ENCODE peak calls at places on chromosomes 3 and 15, in eight cellular contexts. N is activated CD4-positive, alpha-beta T cell treated with anti-CD3 and anti-CD28 coated beads, Interleukin-2, amount 10 ng/mL, durations not matched to agents 7 days and 5 days; Z is activated T-helper 9 cell treated with anti-CD3 and anti-CD28 coated beads, Interleukin-2, amount 50 U/mL, for 16 hours; G is CD8-positive, alpha-beta memory T cell; J is fibroblast of lung; B is HEK293T; D is T1000; F is GM19239. P is an unnamed sample.

GRCh38 chr15:63992300-63992699 is 54.0 kb downstream of the DAPK2 start:
- DNase-seq in N (no peak), Z (no peak), G (no peak), J (no peak), B (no peak), D (no peak), F (no peak), P (no peak)

GRCh38 chr3:33364531-33365128 is 75.6 kb downstream of the UBP1 start:
- DNase-seq in N (no peak), Z (no peak), G (no peak), J (peak), B (no peak), D (no peak), F (no peak), P (no peak)

GRCh38 chr3:36941658-36942057 is 3.2 kb downstream of the TRANK1 start:
- DNase-seq in N (no peak), Z (no peak), G (no peak), J (peak), B (no peak), D (no peak), F (no peak), P (no peak)

GRCh38 chr3:19645093-19645492 is 288.9 kb downstream of the EFHB start:
- DNase-seq in N (no peak), Z (no peak), G (no peak), J (peak), B (no peak), D (no peak), F (no peak), P (no peak)

GRCh38 chr3:292038-292437 is 95.5 kb downstream of the CHL1 start:
- DNase-seq in N (no peak), Z (no peak), G (no peak), J (no peak), B (no peak), D (no peak), F (no peak), P (no peak)

GRCh38 chr3:46905661-46906451 is 28.3 kb downstream of the PTH1R start:
- DNase-seq in N (no peak), Z (no peak), G (no peak), J (no peak), B (no peak), D (no peak), F (no peak), P (no peak)

GRCh38 chr15:73923488-73924164 is 2.6 kb upstream of the LOXL1 start:
- DNase-seq in N (no peak), Z (no peak), G (no peak), J (no peak), B (no peak), D (no peak), F (no peak), P (no peak)

GRCh38 chr3:124336067-124336656 is 344.2 kb upstream of the ROPN1 start:
- DNase-seq in N (no peak), Z (no peak), G (no peak), J (no peak), B (no peak), D (no peak), F (no peak), P (no peak)

GRCh38 chr15:79099692-79100091 is 9.1 kb upstream of the RASGRF1 start:
- DNase-seq in N (no peak), Z (no peak), G (no peak), J (no peak), B (no peak), D (no peak), F (no peak), P (no peak)

GRCh38 chr3:63705092-63705645 is 52.7 kb downstream of the SNTN start:
- DNase-seq in N (no peak), Z (no peak), G (no peak), J (peak), B (no peak), D (no peak), F (no peak), P (no peak)

GRCh38 chr3:16104161-16104560 is 70.3 kb upstream of the GALNT15 start:
- DNase-seq in N (no peak), Z (no peak), G (no peak), J (peak), B (no peak), D (no peak), F (no peak), P (no peak)

GRCh38 chr3:52172262-52172757 is 18.1 kb upstream of the POC1A start:
- DNase-seq in N (no peak), Z (no peak), G (no peak), J (no peak), B (no peak), D (no peak), F (no peak), P (no peak)

GRCh38 chr3:170490828-170491560 is 72.3 kb downstream of the CLDN11 start:
- DNase-seq in N (no peak), Z (no peak), G (no peak), J (no peak), B (no peak), D (no peak), F (no peak), P (no peak)

GRCh38 chr15:65101418-65101890 is 13.5 kb downstream of the UBAP1L start:
- DNase-seq in N (peak), Z (no peak), G (no peak), J (peak), B (peak), D (no peak), F (peak), P (no peak)

GRCh38 chr3:141127344-141128125 is 76.4 kb downstream of the SPSB4 start:
- DNase-seq in N (no peak), Z (no peak), G (no peak), J (no peak), B (no peak), D (no peak), F (no peak), P (no peak)

GRCh38 chr15:38635170-38635569 is 70.6 kb upstream of the RASGRP1 start:
- DNase-seq in N (no peak), Z (no peak), G (no peak), J (no peak), B (no peak), D (no peak), F (no peak), P (no peak)

GRCh38 chr3:196055267-196055666 is 26.6 kb downstream of the TFRC start:
- DNase-seq in N (no peak), Z (no peak), G (no peak), J (no peak), B (no peak), D (no peak), F (no peak), P (no peak)

GRCh38 chr3:60147249-60147648 is 1097.4 kb upstream of the CFAP20DC start:
- DNase-seq in N (peak), Z (no peak), G (no peak), J (no peak), B (no peak), D (no peak), F (no peak), P (no peak)

GRCh38 chr15:48966595-48967301 is 3.0 kb upstream of the SHC4 start:
- DNase-seq in N (peak), Z (no peak), G (peak), J (peak), B (no peak), D (no peak), F (no peak), P (peak)

GRCh38 chr3:195039180-195039843 is 231.6 kb downstream of the XXYLT1 start:
- DNase-seq in N (no peak), Z (no peak), G (no peak), J (no peak), B (no peak), D (no peak), F (no peak), P (no peak)

GRCh38 chr3:106126016-106126525 is 257.3 kb upstream of the CBLB start:
- DNase-seq in N (no peak), Z (no peak), G (no peak), J (no peak), B (no peak), D (no peak), F (no peak), P (no peak)

GRCh38 chr3:23735062-23735461 is 70.7 kb upstream of the UBE2E1 start:
- DNase-seq in N (no peak), Z (no peak), G (no peak), J (no peak), B (no peak), D (no peak), F (no peak), P (no peak)